ENCODE peak calls at places on chromosomes 1 and 21, in six cellular contexts. K is kidney epithelial cell; G is stimulated activated CD4-positive, alpha-beta T cell treated with anti-CD3 and anti-CD28 coated beads, Interleukin-1b, Interleukin-23, amount 100 ng/mL, for 4 hours; U is Karpas-422; W is activated CD4-positive, alpha-beta T cell treated with anti-CD3 and anti-CD28 coated beads for 1 hour; B is NCI-H510A treated with DMSO at 0.1 percent for 48 hours. E is an unnamed sample.

GRCh38 chr1:15245593-15246325 is 1.3 kb upstream of the FHAD1 start:
- DNase-seq in W (no peak), B (no peak), K (no peak), U (no peak), G (no peak), E (no peak)

GRCh38 chr1:108079550-108079949 is 114.6 kb upstream of the VAV3 start:
- DNase-seq in G (no peak), U (peak), K (no peak), W (peak), B (no peak), E (no peak)

GRCh38 chr1:178692564-178693327 is 32.3 kb upstream of the RALGPS2 start:
- DNase-seq in G (no peak), B (no peak), K (no peak), U (no peak), W (no peak), E (no peak)

GRCh38 chr21:31371715-31372114 is 27.7 kb upstream of the TIAM1 start:
- DNase-seq in G (no peak), B (no peak), K (no peak), U (no peak), W (no peak), E (no peak)

GRCh38 chr1:68329096-68329835 is 96.9 kb upstream of the WLS start:
- DNase-seq in W (no peak), G (no peak), K (no peak), U (no peak), B (no peak), E (no peak)

GRCh38 chr21:45292399-45293213 is 4.9 kb upstream of the POFUT2 start:
- DNase-seq in U (peak), K (no peak), W (peak), G (peak), B (peak), E (peak)

GRCh38 chr1:153791856-153792253 is 16.6 kb downstream of the SLC27A3 start:
- DNase-seq in U (no peak), G (no peak), W (no peak), K (no peak), B (no peak), E (peak)

GRCh38 chr21:42650441-42651421 is 2.7 kb upstream of the PDE9A start:
- DNase-seq in B (no peak), K (no peak), U (no peak), W (no peak), G (no peak), E (no peak)

GRCh38 chr1:182761396-182762395 is 27.9 kb upstream of the NPL start:
- DNase-seq in K (no peak), U (no peak), B (no peak), W (no peak), G (no peak), E (peak)

GRCh38 chr1:28115267-28115666 is 26.9 kb upstream of the EYA3 start:
- DNase-seq in W (no peak), B (no peak), K (no peak), G (peak), U (no peak), E (no peak)

GRCh38 chr1:33025761-33026160 is 10.9 kb downstream of the AK2 start:
- DNase-seq in U (no peak), W (no peak), G (no peak), B (no peak), K (no peak), E (no peak)

GRCh38 chr1:94408104-94408503 is 10.1 kb upstream of the ABCD3 start:
- DNase-seq in B (no peak), W (no peak), U (no peak), K (no peak), G (no peak), E (peak)

GRCh38 chr1:19101244-19101643 is 108.8 kb downstream of the UBR4 start:
- DNase-seq in K (no peak), G (no peak), W (no peak), B (no peak), U (no peak), E (no peak)

GRCh38 chr1:202968895-202969295 is 1.8 kb upstream of the CYB5R1 start:
- DNase-seq in G (no peak), U (peak), K (peak), B (peak), W (no peak), E (peak)

GRCh38 chr1:1434131-1434811 is 1.2 kb upstream of the VWA1 start:
- DNase-seq in K (no peak), U (no peak), B (peak), G (no peak), W (no peak), E (no peak)

GRCh38 chr1:164746677-164747076 is 187.7 kb downstream of the PBX1 start:
- DNase-seq in G (no peak), B (no peak), U (no peak), K (no peak), W (no peak), E (no peak)

GRCh38 chr1:171152533-171152932 is 32.6 kb upstream of the FMO2 start:
- DNase-seq in K (no peak), G (no peak), U (no peak), B (no peak), W (no peak), E (no peak)

GRCh38 chr1:2985121-2985561 is 36.1 kb upstream of the ACTRT2 start:
- DNase-seq in W (no peak), U (no peak), B (no peak), G (no peak), K (no peak), E (no peak)

GRCh38 chr1:32972814-32973428 is 8.3 kb upstream of the RNF19B start:
- DNase-seq in K (no peak), G (no peak), W (no peak), B (peak), U (no peak), E (no peak)

GRCh38 chr1:147515046-147515869 is 26.0 kb upstream of the BCL9 start:
- DNase-seq in U (no peak), B (peak), K (peak), G (no peak), W (no peak), E (no peak)

GRCh38 chr1:245987222-245987545 is 519.9 kb downstream of the SMYD3 start:
- DNase-seq in G (no peak), K (no peak), U (no peak), W (no peak), B (no peak), E (no peak)

GRCh38 chr1:204684551-204685235 is 845 bp downstream of the LRRN2 start:
- DNase-seq in U (no peak), K (no peak), W (no peak), B (no peak), G (no peak), E (peak)

GRCh38 chr1:201714542-201715276 is 114.2 kb upstream of the IPO9 start:
- DNase-seq in B (no peak), U (no peak), W (no peak), G (no peak), K (peak), E (peak)

GRCh38 chr1:6301526-6301925 is 40.6 kb upstream of the GPR153 start:
- DNase-seq in K (no peak), W (no peak), U (no peak), B (no peak), G (no peak), E (no peak)

GRCh38 chr1:225655509-225656258 is 2.8 kb upstream of the ENAH start:
- DNase-seq in K (peak), B (no peak), G (no peak), U (no peak), W (no peak), E (peak)

GRCh38 chr1:156894001-156894400 is 483 bp downstream of the PEAR1 start:
- DNase-seq in B (no peak), W (no peak), G (no peak), U (no peak), K (no peak), E (no peak)

GRCh38 chr1:191419842-191420241 is 738.4 kb upstream of the RGS18 start:
- DNase-seq in B (no peak), U (no peak), G (no peak), K (no peak), W (no peak), E (no peak)